ENCODE peak calls at places on chromosomes 2 and 18, in six cellular contexts. L is mucosa of descending colon; I is CD8-positive, alpha-beta memory T cell; V is IMR-90; Y is pancreas; S is neural progenitor cell. H is an unnamed sample.

GRCh38 chr2:227462463-227462951 is 9.4 kb upstream of the AGFG1 start:
- DNase-seq in S (no peak), L (no peak), V (no peak), I (no peak), Y (no peak), H (no peak)

GRCh38 chr2:212416126-212416525 is 122.5 kb downstream of the ERBB4 start:
- DNase-seq in S (no peak), L (no peak), V (no peak), Y (no peak), I (no peak), H (no peak)

GRCh38 chr18:59140287-59140885 is 702 bp downstream of the SEC11C start:
- DNase-seq in V (peak; percentile 51), I (no peak), Y (peak; percentile 31), S (peak; percentile 64), L (no peak), H (peak; percentile 28)

GRCh38 chr2:18422416-18423165 is 137.9 kb downstream of the RDH14 start:
- DNase-seq in V (no peak), L (no peak), S (no peak), I (no peak), Y (no peak), H (no peak)

GRCh38 chr18:35524236-35524635 is 26.5 kb upstream of the INO80C start:
- DNase-seq in L (no peak), Y (no peak), S (no peak), V (no peak), I (no peak), H (no peak)

GRCh38 chr2:235570256-235570655 is 76.4 kb downstream of the AGAP1 start:
- DNase-seq in L (no peak), S (no peak), I (no peak), Y (no peak), V (no peak), H (no peak)

GRCh38 chr2:100321881-100322820 is at the start of gene LONRF2:
- DNase-seq in V (no peak), I (no peak), L (peak; percentile 38), Y (peak; percentile 76), S (peak; percentile 67), H (peak; percentile 52)

GRCh38 chr2:207258191-207258991 is 92.6 kb upstream of the KLF7 start:
- DNase-seq in V (peak; percentile 100), L (peak; percentile 71), S (no peak), I (no peak), Y (peak; percentile 13), H (peak; percentile 61)

GRCh38 chr18:41761329-41762028 is 193.6 kb upstream of the PIK3C3 start:
- DNase-seq in L (no peak), Y (no peak), V (peak; percentile 84), I (no peak), S (no peak), H (no peak)

GRCh38 chr2:68368657-68369339 is 3.7 kb downstream of the PLEK start:
- DNase-seq in S (peak; percentile 42), V (peak; percentile 81), L (no peak), I (no peak), Y (no peak), H (no peak)

GRCh38 chr2:157302492-157303099 is 23.0 kb downstream of the ERMN start:
- DNase-seq in I (peak; percentile 53), Y (peak; percentile 30), S (peak; percentile 82), L (no peak), V (peak; percentile 44), H (no peak)

GRCh38 chr2:239400000-239400831 is 604 bp downstream of the HDAC4 start:
- DNase-seq in L (peak; percentile 60), I (peak; percentile 47), Y (peak; percentile 34), S (peak; percentile 85), V (peak; percentile 36), H (no peak)

GRCh38 chr2:30780776-30781330 is 26.4 kb downstream of the CAPN13 start:
- DNase-seq in S (no peak), L (no peak), I (no peak), V (no peak), Y (no peak), H (peak; percentile 17)

GRCh38 chr2:222671259-222672067 is at the start of gene MOGAT1:
- DNase-seq in V (no peak), L (peak; percentile 66), I (no peak), Y (peak; percentile 55), S (peak; percentile 77), H (peak; percentile 56)

GRCh38 chr2:31239842-31240198 is 5.9 kb downstream of the EHD3 start:
- DNase-seq in I (no peak), L (no peak), Y (no peak), S (no peak), V (peak; percentile 42), H (no peak)

GRCh38 chr2:1802469-1803216 is 58.3 kb upstream of the PXDN start:
- DNase-seq in Y (no peak), L (no peak), V (no peak), I (no peak), S (no peak), H (no peak)

GRCh38 chr2:238927746-238928519 is 80.0 kb downstream of the TWIST2 start:
- DNase-seq in I (peak; percentile 0), Y (no peak), L (no peak), V (no peak), S (no peak), H (peak; percentile 20)

GRCh38 chr2:237217995-237218621 is 132.4 kb downstream of the COPS8 start:
- DNase-seq in Y (no peak), S (no peak), I (no peak), V (no peak), L (no peak), H (no peak)

GRCh38 chr2:154706660-154707059 is 8.2 kb downstream of the KCNJ3 start:
- DNase-seq in S (no peak), I (no peak), Y (no peak), V (no peak), L (no peak), H (no peak)

GRCh38 chr2:210199186-210199765 is 26.0 kb downstream of the ACADL start:
- DNase-seq in V (peak; percentile 41), S (peak; percentile 12), I (no peak), L (no peak), Y (no peak), H (no peak)

GRCh38 chr18:78528437-78529228 is 451.0 kb upstream of the SALL3 start:
- DNase-seq in I (no peak), Y (no peak), V (no peak), L (no peak), S (peak; percentile 18), H (no peak)

GRCh38 chr2:241410739-241411176 is 54.7 kb downstream of the FARP2 start:
- DNase-seq in V (peak; percentile 87), Y (peak; percentile 35), L (no peak), S (no peak), I (no peak), H (peak; percentile 29)

GRCh38 chr18:48222118-48222517 is 187.1 kb downstream of the ZBTB7C start:
- DNase-seq in I (no peak), S (no peak), L (no peak), Y (peak; percentile 61), V (no peak), H (peak; percentile 52)

GRCh38 chr2:186636800-186637795 is 47.2 kb downstream of the ITGAV start:
- DNase-seq in Y (no peak), L (no peak), V (no peak), S (no peak), I (no peak), H (no peak)

GRCh38 chr18:42030586-42031182 is 75.7 kb downstream of the PIK3C3 start:
- DNase-seq in S (peak; percentile 50), V (peak; percentile 24), Y (no peak), L (no peak), I (no peak), H (no peak)

GRCh38 chr2:36483290-36483689 is 114.7 kb downstream of the FEZ2 start:
- DNase-seq in V (no peak), I (no peak), S (no peak), L (no peak), Y (no peak), H (no peak)

GRCh38 chr2:36484454-36484853 is 113.5 kb downstream of the FEZ2 start:
- DNase-seq in Y (no peak), S (no peak), V (no peak), L (no peak), I (no peak), H (no peak)

GRCh38 chr2:36487947-36488346 is 110.0 kb downstream of the FEZ2 start:
- DNase-seq in V (no peak), Y (no peak), L (no peak), I (no peak), S (no peak), H (no peak)

GRCh38 chr2:36486546-36487044 is 111.4 kb downstream of the FEZ2 start:
- DNase-seq in Y (no peak), V (peak; percentile 82), L (no peak), S (no peak), I (no peak), H (no peak)

GRCh38 chr2:36485521-36485920 is 112.4 kb downstream of the FEZ2 start:
- DNase-seq in Y (no peak), I (no peak), S (no peak), V (peak; percentile 94), L (no peak), H (no peak)
- H3K4me1 ChIP-seq in Y (peaks cover 14% of the 10 kb centered on the region), I (no peaks in the 10 kb centered on the region), S (no peaks in the 10 kb centered on the region), V (peaks cover 42% of the 10 kb centered on the region), L (peaks cover 4% of the 10 kb centered on the region), H (peaks cover 22% of the 10 kb centered on the region)

GRCh38 chr2:66696856-66697255 is 261.9 kb downstream of the MEIS1 start:
- DNase-seq in V (peak; percentile 24), L (no peak), I (no peak), Y (no peak), S (no peak), H (no peak)
- H3K4me1 ChIP-seq in V (no peaks in the 10 kb centered on the region), L (peaks cover 5% of the 10 kb centered on the region), I (no peaks in the 10 kb centered on the region), Y (peaks cover 5% of the 10 kb centered on the region), S (peaks cover 38% of the 10 kb centered on the region), H (no peaks in the 10 kb centered on the region)

DNA sequence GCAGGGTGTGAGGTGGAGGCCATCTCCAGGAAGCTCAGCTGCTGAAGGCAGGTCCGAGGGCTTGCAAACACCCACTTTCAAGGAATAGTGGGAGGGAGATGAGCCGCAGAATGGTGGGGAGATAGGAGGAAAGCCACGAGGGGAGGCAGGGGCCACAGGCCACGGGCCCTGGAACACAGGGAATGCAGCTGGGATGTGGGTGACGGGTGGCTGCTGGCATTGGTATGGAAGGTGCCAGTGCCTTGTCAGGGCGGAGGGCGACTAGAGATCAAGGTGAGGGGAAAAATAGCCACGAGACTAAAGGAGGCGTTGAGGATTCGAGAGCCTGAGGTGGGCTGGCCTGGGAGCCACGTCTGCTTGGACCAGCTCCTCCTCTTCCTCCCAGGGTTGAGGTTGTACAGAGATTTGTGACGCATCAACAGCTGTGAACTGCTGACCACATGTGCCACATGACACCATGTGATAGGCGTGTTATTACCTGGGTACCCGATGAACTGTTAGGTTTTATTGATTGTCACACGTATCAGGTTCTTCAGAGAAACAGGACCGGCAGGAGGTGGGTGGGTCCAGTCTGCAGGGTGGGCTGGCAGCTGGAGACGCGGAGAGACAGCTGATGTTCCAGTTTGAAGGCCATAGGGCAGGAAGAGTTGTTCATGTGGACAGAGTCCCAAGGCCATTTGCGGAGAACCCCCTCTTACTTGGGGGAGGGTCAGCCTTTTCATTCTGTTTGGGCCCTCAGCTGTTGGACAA is 9.9 kb downstream of the IMPA2 start:
- DNase-seq in S (no peak), Y (peak; percentile 50), L (no peak), V (no peak), I (no peak), H (no peak)
- H3K4me1 ChIP-seq in S (peaks cover 23% of the 10 kb centered on the region), Y (peaks cover 77% of the 10 kb centered on the region), L (peaks cover 28% of the 10 kb centered on the region), V (peaks cover 11% of the 10 kb centered on the region), I (peaks cover 4% of the 10 kb centered on the region), H (peaks cover 69% of the 10 kb centered on the region)

DNA sequence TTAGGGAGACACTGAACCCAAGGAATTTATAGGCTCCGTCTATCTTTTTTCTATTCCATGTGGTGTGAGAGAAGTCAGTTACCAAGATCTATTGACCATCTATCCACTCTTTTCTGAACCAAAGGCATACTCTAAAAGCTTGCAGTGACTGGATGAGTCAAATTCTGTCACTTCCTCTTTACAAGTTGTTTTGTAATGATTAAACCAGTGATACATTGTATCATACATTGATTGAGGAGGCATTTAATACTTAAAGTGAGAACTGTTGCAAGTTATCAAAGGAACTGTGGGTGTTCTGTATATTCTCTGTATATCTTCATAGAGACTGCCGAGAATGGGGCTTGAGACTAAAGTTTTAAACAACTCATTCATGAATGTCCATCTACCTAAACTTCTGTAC is 188.8 kb downstream of the CAMKMT start:
- DNase-seq in S (no peak), V (no peak), I (no peak), Y (no peak), L (no peak), H (no peak)
- H3K4me1 ChIP-seq in S (peaks cover 46% of the 10 kb centered on the region), V (peaks cover 3% of the 10 kb centered on the region), I (no peaks in the 10 kb centered on the region), Y (no peaks in the 10 kb centered on the region), L (no peaks in the 10 kb centered on the region), H (no peaks in the 10 kb centered on the region)

H was measured in stomach.